ENCODE peak calls at places on chromosomes 6 and 20, in seven cellular contexts. X is IMR-90; R is CD8-positive, alpha-beta memory T cell; C is right cardiac atrium; M is colonic mucosa; J is pancreas; A is tibial artery. T is an unnamed sample. For H3K4me1 and H3K27me3, the result is how much of the 10 kb centered on the place peaks cover.

GRCh38 chr6:106256201-106256968 is 69.2 kb downstream of the ATG5 start:
- DNase-seq in X (peak), R (no peak), C (no peak), M (no peak), J (no peak), A (no peak), T (no peak)

GRCh38 chr6:41771058-41771983 is 8.4 kb downstream of the FRS3 start:
- DNase-seq in M (no peak), A (no peak), J (no peak), R (no peak), X (no peak), C (peak), T (no peak)

GRCh38 chr6:1608976-1609661 is 596 bp upstream of the FOXC1 start:
- DNase-seq in R (no peak), A (peak), C (peak), J (peak), X (peak), M (no peak), T (no peak)

GRCh38 chr20:24253321-24253720 is 216.1 kb upstream of the SYNDIG1 start:
- DNase-seq in M (no peak), C (no peak), A (no peak), J (no peak), R (no peak), X (no peak), T (no peak)

GRCh38 chr6:44855562-44856494 is 468.3 kb downstream of the CDC5L start:
- DNase-seq in J (no peak), C (no peak), A (no peak), X (peak), M (no peak), R (no peak), T (no peak)

GRCh38 chr20:44309763-44310663 is 989 bp downstream of the FITM2 start:
- DNase-seq in J (no peak), C (peak), R (no peak), X (peak), A (no peak), M (peak), T (peak)

GRCh38 chr6:129605962-129606361 is 104.0 kb downstream of the ARHGAP18 start:
- DNase-seq in X (no peak), J (no peak), C (no peak), A (no peak), M (no peak), R (no peak), T (no peak)

GRCh38 chr20:31572042-31572700 is 32.9 kb upstream of the ID1 start:
- DNase-seq in R (no peak), M (no peak), X (no peak), J (no peak), C (peak), A (no peak), T (no peak)

GRCh38 chr6:160960067-160960466 is 31.5 kb upstream of the MAP3K4 start:
- DNase-seq in C (no peak), M (no peak), J (no peak), R (no peak), A (no peak), X (no peak), T (no peak)

GRCh38 chr20:53883098-53883762 is 187.2 kb downstream of the BCAS1 start:
- DNase-seq in A (no peak), M (no peak), C (no peak), J (no peak), R (no peak), X (peak), T (no peak)

GRCh38 chr20:10511507-10512231 is 76.6 kb downstream of the SLX4IP start:
- DNase-seq in R (peak), X (peak), M (peak), C (peak), J (peak), A (peak), T (peak)

GRCh38 chr6:89356644-89357043 is 4.1 kb upstream of the UBE2J1 start:
- DNase-seq in A (no peak), R (no peak), C (no peak), M (no peak), X (no peak), J (no peak), T (no peak)

GRCh38 chr6:33502486-33502885 is 48.1 kb downstream of the ZBTB9 start:
- DNase-seq in A (no peak), R (no peak), J (no peak), X (no peak), M (no peak), C (no peak), T (no peak)

GRCh38 chr6:63507096-63507495 is 65.2 kb upstream of the LOC128125822 start:
- DNase-seq in X (no peak), C (no peak), M (no peak), J (no peak), A (no peak), R (no peak), T (no peak)

GRCh38 chr6:149043476-149044130 is 273.9 kb upstream of the TAB2 start:
- DNase-seq in A (no peak), J (no peak), M (no peak), X (no peak), R (no peak), C (no peak), T (no peak)

GRCh38 chr6:25991785-25992412 is 29.3 kb downstream of the TRIM38 start:
- DNase-seq in A (peak), M (peak), X (peak), J (peak), C (peak), R (peak), T (peak)

GRCh38 chr6:134853111-134854055 is 96.5 kb downstream of the ALDH8A1 start:
- DNase-seq in A (no peak), J (no peak), M (peak), R (no peak), C (no peak), X (peak), T (peak)

GRCh38 chr6:110524305-110524704 is 47.9 kb upstream of the SLC22A16 start:
- DNase-seq in A (no peak), M (no peak), X (no peak), C (no peak), J (no peak), R (no peak), T (no peak)

GRCh38 chr6:41098366-41098765 is 25.6 kb downstream of the NFYA start:
- DNase-seq in M (no peak), C (no peak), J (no peak), R (no peak), X (no peak), A (no peak), T (no peak)

GRCh38 chr20:3671986-3672863 is 9.0 kb upstream of the GFRA4 start:
- DNase-seq in J (no peak), X (no peak), A (no peak), M (no peak), C (peak), R (no peak), T (no peak)

GRCh38 chr6:112128208-112128607 is 40.8 kb downstream of the FAM229B start:
- DNase-seq in C (no peak), M (no peak), A (no peak), X (no peak), R (no peak), J (no peak), T (no peak)

GRCh38 chr6:113697642-113698410 is 159.3 kb upstream of the MARCKS start:
- DNase-seq in A (no peak), J (no peak), X (peak), R (no peak), C (no peak), M (no peak), T (no peak)

GRCh38 chr6:72748759-72749158 is 126.9 kb downstream of the KCNQ5 start:
- DNase-seq in R (no peak), X (peak), M (no peak), A (no peak), J (no peak), C (no peak), T (no peak)

GRCh38 chr6:26576929-26577719 is 19.6 kb upstream of the ABT1 start:
- DNase-seq in C (peak), R (peak), J (peak), A (no peak), X (peak), M (peak), T (no peak)

GRCh38 chr20:14622796-14623195 is 285.4 kb upstream of the FLRT3 start:
- DNase-seq in X (peak), M (no peak), R (no peak), J (no peak), C (no peak), A (no peak), T (no peak)

GRCh38 chr20:59992531-59992930 is 34.3 kb downstream of the CDH26 start:
- DNase-seq in X (peak), J (no peak), C (no peak), M (no peak), R (no peak), A (no peak), T (no peak)

GRCh38 chr20:46341374-46342044 is 33.2 kb upstream of the CDH22 start:
- DNase-seq in X (no peak), R (no peak), M (no peak), A (no peak), C (peak), J (no peak), T (no peak)

GRCh38 chr6:78487401-78487800 is 379.9 kb upstream of the IRAK1BP1 start:
- DNase-seq in R (no peak), A (no peak), M (no peak), X (peak), J (no peak), C (no peak), T (no peak)

GRCh38 chr6:27188885-27189418 is 58.5 kb upstream of the PRSS16 start:
- DNase-seq in X (peak), R (peak), C (peak), A (peak), J (peak), M (peak), T (peak)

GRCh38 chr6:27214126-27214601 is 33.3 kb upstream of the PRSS16 start:
- DNase-seq in C (no peak), R (no peak), X (no peak), M (no peak), J (no peak), A (no peak), T (no peak)

GRCh38 chr20:62553838-62554161 is 78.0 kb upstream of the GATA5 start:
- DNase-seq in A (no peak), R (no peak), M (no peak), J (no peak), C (no peak), X (no peak), T (no peak)

GRCh38 chr20:62552613-62553012 is 76.8 kb upstream of the GATA5 start:
- DNase-seq in M (no peak), A (no peak), X (no peak), R (no peak), J (no peak), C (no peak), T (no peak)

GRCh38 chr20:62554214-62554897 is 78.6 kb upstream of the GATA5 start:
- DNase-seq in A (no peak), X (no peak), J (no peak), M (no peak), C (no peak), R (no peak), T (peak)

GRCh38 chr20:62551408-62552323 is 75.9 kb upstream of the GATA5 start:
- DNase-seq in R (no peak), A (no peak), M (no peak), J (no peak), X (no peak), C (no peak), T (peak)

GRCh38 chr20:62553136-62553837 is 77.5 kb upstream of the GATA5 start:
- DNase-seq in R (no peak), C (no peak), A (no peak), J (no peak), M (no peak), X (no peak), T (no peak)
- H3K4me3 ChIP-seq in R (no peak), C (peak), A (no peak), J (no peak), M (no peak), X (no peak), T (no peak)

GRCh38 chr6:163337958-163338357 is 76.6 kb upstream of the QKI start:
- DNase-seq in C (no peak), A (peak), J (no peak), M (no peak), X (no peak), R (no peak), T (no peak)

GRCh38 chr6:163335056-163335455 is 79.5 kb upstream of the QKI start:
- DNase-seq in R (no peak), A (no peak), X (no peak), J (no peak), M (no peak), C (no peak), T (no peak)

GRCh38 chr6:163338671-163339405 is 75.7 kb upstream of the QKI start:
- DNase-seq in R (no peak), C (peak), M (no peak), J (no peak), X (peak), A (peak), T (peak)

GRCh38 chr6:163335671-163336545 is 78.6 kb upstream of the QKI start:
- DNase-seq in C (peak), R (no peak), X (peak), M (no peak), A (peak), J (no peak), T (peak)

GRCh38 chr6:163336961-163337360 is 77.6 kb upstream of the QKI start:
- DNase-seq in R (no peak), M (no peak), A (peak), X (no peak), C (no peak), J (no peak), T (no peak)
- H3K4me1 ChIP-seq in R (under half), M (under half), A (under half), X (under half), C (under half), J (under half), T (half or more)

GRCh38 chr20:34815636-34816035 is 9.8 kb downstream of the NCOA6 start:
- DNase-seq in C (no peak), R (no peak), J (no peak), M (no peak), A (no peak), X (peak), T (no peak)

GRCh38 chr20:34817072-34817471 is 8.4 kb downstream of the NCOA6 start:
- DNase-seq in R (no peak), J (no peak), M (no peak), C (no peak), X (no peak), A (no peak), T (no peak)

GRCh38 chr20:34820805-34821578 is 4.5 kb downstream of the NCOA6 start:
- DNase-seq in X (no peak), C (no peak), J (no peak), R (no peak), A (no peak), M (no peak), T (no peak)

DNA sequence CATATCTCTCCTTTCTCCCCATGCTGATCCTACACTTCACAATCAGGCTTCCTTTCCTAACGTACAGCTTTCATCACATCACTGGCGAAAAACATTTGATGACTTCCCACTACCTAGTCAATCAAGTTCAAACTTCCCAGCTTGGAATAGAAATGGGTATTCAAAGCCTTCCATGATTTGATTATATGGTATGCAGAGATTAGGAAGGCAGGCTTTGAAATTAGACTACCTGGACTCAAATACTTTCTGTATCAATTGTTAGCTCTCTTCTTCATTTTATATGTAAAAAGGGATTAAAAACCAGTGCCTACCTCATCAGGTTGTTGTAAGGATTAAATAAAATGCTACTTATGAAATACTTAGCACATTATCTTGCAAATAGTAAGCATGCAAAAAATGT is 7.7 kb downstream of the NCOA6 start:
- DNase-seq in J (no peak), C (no peak), M (no peak), R (no peak), A (no peak), X (no peak), T (no peak)
- H3K27me3 ChIP-seq in J (under half), C (under half), M (under half), R (under half), A (under half), X (under half), T (under half)

GRCh38 chr6:155142163-155142901 is 121.5 kb upstream of the CLDN20 start:
- DNase-seq in M (no peak), X (no peak), R (no peak), C (no peak), J (no peak), A (no peak), T (no peak)

GRCh38 chr6:155141512-155141911 is 122.3 kb upstream of the CLDN20 start:
- DNase-seq in C (no peak), M (no peak), R (no peak), X (no peak), A (no peak), J (no peak), T (no peak)

GRCh38 chr6:155142902-155143609 is 120.8 kb upstream of the CLDN20 start:
- DNase-seq in C (no peak), M (no peak), J (no peak), X (peak), A (no peak), R (no peak), T (no peak)

GRCh38 chr6:155146205-155146604 is 117.6 kb upstream of the CLDN20 start:
- DNase-seq in X (no peak), R (no peak), C (no peak), M (no peak), J (no peak), A (no peak), T (no peak)

GRCh38 chr6:155143610-155144106 is 120.2 kb upstream of the CLDN20 start:
- DNase-seq in X (no peak), J (no peak), C (no peak), R (no peak), A (no peak), M (no peak), T (no peak)
- H3K4me3 ChIP-seq in X (peak), J (peak), C (peak), R (peak), A (peak), M (no peak), T (peak)

DNA sequence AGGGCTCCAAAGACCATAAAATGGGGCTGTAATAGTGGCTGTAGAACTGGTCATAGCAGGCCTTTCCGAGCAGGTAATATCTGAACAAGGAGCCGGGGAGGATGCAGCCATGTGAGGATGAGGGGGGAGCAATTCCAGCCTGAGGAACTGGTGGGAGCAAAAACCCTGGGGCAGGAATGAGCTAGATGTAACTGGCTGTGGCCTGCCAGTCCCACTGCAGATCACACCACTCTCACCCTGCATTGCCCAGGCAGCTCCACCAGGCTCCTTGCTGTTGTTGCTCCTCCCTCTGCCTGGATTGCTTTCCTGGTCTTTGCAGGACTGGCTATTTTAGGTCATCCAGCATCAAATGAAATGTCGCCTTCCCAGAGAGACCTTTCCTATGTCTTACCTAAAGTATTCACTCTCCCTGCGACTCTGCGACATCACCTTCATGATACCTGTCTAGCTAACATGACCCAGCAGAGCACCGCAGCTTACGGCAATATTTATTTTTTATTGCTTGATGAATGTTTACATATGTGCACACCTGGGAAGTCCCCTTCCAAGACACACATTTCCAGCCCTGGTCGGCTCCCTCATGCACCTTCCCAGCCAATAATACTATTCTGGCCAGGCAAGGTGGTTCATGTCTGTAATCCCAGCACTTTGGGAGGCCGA is 2.4 kb upstream of the ZFP64 start:
- DNase-seq in X (no peak), M (peak), C (no peak), R (no peak), J (no peak), A (no peak), T (no peak)
- H3K4me1 ChIP-seq in X (under half), M (under half), C (under half), R (under half), J (under half), A (under half), T (under half)

T was measured in gastrocnemius medialis.